ENCODE peak calls at places on chromosomes 13 and 19, in four cellular contexts. L, S, Q and H are unnamed samples.

GRCh38 chr13:37192986-37193385 is 87.5 kb upstream of the CSNK1A1L start:
- DNase-seq in L (no peak), S (no peak), Q (no peak), H (no peak)

GRCh38 chr13:29619995-29620394 is 24.5 kb upstream of the SLC7A1 start:
- DNase-seq in L (no peak), S (no peak), Q (no peak), H (no peak)

GRCh38 chr13:50805805-50806204 is 37.7 kb downstream of the DLEU7 start:
- DNase-seq in L (no peak), S (no peak), Q (no peak), H (no peak)

GRCh38 chr19:19403373-19403901 is 2.0 kb upstream of the GATAD2A start:
- DNase-seq in L (no peak), S (no peak), Q (no peak), H (no peak)

GRCh38 chr13:32902898-32903297 is 113.3 kb upstream of the KL start:
- DNase-seq in L (no peak), S (no peak), Q (no peak), H (no peak)

GRCh38 chr13:113115363-113116205 is 7.0 kb upstream of the F10 start:
- DNase-seq in L (no peak), S (no peak), Q (no peak), H (no peak)

GRCh38 chr19:900302-901111 is 7.2 kb downstream of the RNU6-9 start:
- DNase-seq in L (no peak), S (no peak), Q (no peak), H (no peak)

GRCh38 chr19:28641395-28641794 is 571.6 kb downstream of the UQCRFS1 start:
- DNase-seq in L (no peak), S (no peak), Q (no peak), H (no peak)

GRCh38 chr19:8910775-8911414 is 78.7 kb downstream of the MBD3L1 start:
- DNase-seq in L (no peak), S (no peak), Q (no peak), H (no peak)

GRCh38 chr13:59747529-59747928 is 416.2 kb downstream of the DIAPH3 start:
- DNase-seq in L (no peak), S (no peak), Q (no peak), H (no peak)

GRCh38 chr13:31008400-31009115 is 76.1 kb downstream of the TEX26 start:
- DNase-seq in L (no peak), S (no peak), Q (no peak), H (no peak)

GRCh38 chr13:59413121-59413520 is 750.6 kb downstream of the DIAPH3 start:
- DNase-seq in L (no peak), S (no peak), Q (no peak), H (no peak)

GRCh38 chr13:100789481-100789880 is 114.9 kb upstream of the TMTC4 start:
- DNase-seq in L (no peak), S (no peak), Q (no peak), H (no peak)

GRCh38 chr13:60396783-60397692 is at the start of gene TDRD3:
- DNase-seq in L (peak; percentile 62), S (peak; percentile 82), Q (peak; percentile 51), H (peak; percentile 89)

GRCh38 chr13:77386046-77386445 is 59.2 kb upstream of the MYCBP2 start:
- DNase-seq in L (no peak), S (no peak), Q (no peak), H (no peak)